ENCODE peak calls at places on chromosomes 3 and 15, in five cellular contexts. N, L, U, T and J are unnamed samples.

GRCh38 chr3:104832530-104832929 is 534.2 kb upstream of the ALCAM start:
- DNase-seq in N (no peak), L (no peak), U (no peak), T (no peak), J (no peak)

GRCh38 chr15:70643783-70644125 is 119.6 kb downstream of the UACA start:
- DNase-seq in N (no peak), L (no peak), U (peak), T (no peak), J (no peak)

GRCh38 chr3:172591876-172592771 is 68.9 kb upstream of the TNFSF10 start:
- DNase-seq in N (peak), L (peak), U (no peak), T (peak), J (no peak)

GRCh38 chr3:57227930-57228733 is 603 bp downstream of the APPL1 start:
- DNase-seq in N (peak), L (peak), U (peak), T (peak), J (no peak)

GRCh38 chr15:91411570-91411969 is 311.5 kb downstream of the SV2B start:
- DNase-seq in N (no peak), L (no peak), U (no peak), T (no peak), J (no peak)

GRCh38 chr15:78398076-78398825 is 39.8 kb upstream of the IREB2 start:
- DNase-seq in N (no peak), L (no peak), U (no peak), T (no peak), J (peak)

GRCh38 chr3:184229424-184230080 is at the start of gene VWA5B2:
- DNase-seq in N (peak), L (peak), U (peak), T (peak), J (peak)

GRCh38 chr3:180912304-180913226 is at the start of gene FXR1:
- DNase-seq in N (peak), L (peak), U (peak), T (peak), J (peak)

GRCh38 chr3:159854500-159855124 is 134.0 kb upstream of the IL12A start:
- DNase-seq in N (no peak), L (no peak), U (peak), T (no peak), J (no peak)

GRCh38 chr3:136567599-136568188 is 184.5 kb downstream of the STAG1 start:
- DNase-seq in N (no peak), L (no peak), U (no peak), T (no peak), J (no peak)

GRCh38 chr3:145015243-145015642 is 1043.6 kb downstream of the DIPK2A start:
- DNase-seq in N (no peak), L (no peak), U (no peak), T (peak), J (no peak)

GRCh38 chr3:195549931-195550519 is 6.9 kb upstream of the PPP1R2 start:
- DNase-seq in N (peak), L (peak), U (no peak), T (peak), J (no peak)